ENCODE peak calls at places on chromosomes 16 and 17, in five cellular contexts. B is foreskin fibroblast, P is nephron progenitor cell, U is breast epithelium, C is left lung. F is an unnamed sample.

GRCh38 chr16:25060920-25061319 is 45.8 kb upstream of the ARHGAP17 start:
- DNase-seq in B (no peak), P (no peak), U (no peak), C (no peak), F (no peak)

GRCh38 chr17:79027925-79028491 is 4.0 kb downstream of the C1QTNF1 start:
- DNase-seq in B (peak), P (no peak), U (peak), C (no peak), F (peak)

GRCh38 chr17:45948498-45948880 is 50.6 kb upstream of the STH start:
- DNase-seq in B (no peak), P (no peak), U (peak), C (no peak), F (no peak)

GRCh38 chr17:44804301-44805061 is 25.6 kb downstream of the GJC1 start:
- DNase-seq in B (peak), P (no peak), U (no peak), C (no peak), F (no peak)

GRCh38 chr17:64608571-64608981 is 53.5 kb downstream of the SMURF2 start:
- DNase-seq in B (peak), P (no peak), U (no peak), C (no peak), F (no peak)

GRCh38 chr16:50932348-50932916 is 190.5 kb downstream of the CYLD start:
- DNase-seq in B (no peak), P (no peak), U (no peak), C (no peak), F (no peak)

GRCh38 chr16:21088646-21089538 is 61.8 kb downstream of the DNAH3 start:
- DNase-seq in B (peak), P (no peak), U (no peak), C (no peak), F (no peak)

GRCh38 chr16:49644143-49644460 is 211.8 kb downstream of the ZNF423 start:
- DNase-seq in B (peak), P (no peak), U (no peak), C (no peak), F (no peak)

GRCh38 chr16:75109732-75110243 is 6.8 kb downstream of the LDHD start:
- DNase-seq in B (no peak), P (no peak), U (no peak), C (no peak), F (no peak)

GRCh38 chr17:73667184-73667959 is 23.1 kb upstream of the SDK2 start:
- DNase-seq in B (no peak), P (no peak), U (no peak), C (no peak), F (no peak)

GRCh38 chr17:199195-199604 is 17.8 kb upstream of the DOC2B start:
- DNase-seq in B (peak), P (no peak), U (no peak), C (no peak), F (no peak)

GRCh38 chr16:89115216-89115949 is 21.7 kb downstream of the ACSF3 start:
- DNase-seq in B (no peak), P (no peak), U (no peak), C (peak), F (peak)

GRCh38 chr16:5925850-5926249 is 828.3 kb upstream of the EEF2KMT start:
- DNase-seq in B (no peak), P (no peak), U (no peak), C (no peak), F (no peak)

GRCh38 chr17:75757086-75757681 is 7.8 kb downstream of the GALK1 start:
- DNase-seq in B (no peak), P (no peak), U (no peak), C (no peak), F (no peak)

GRCh38 chr17:49352587-49353154 is 9.4 kb downstream of the ZNF652 start:
- DNase-seq in B (no peak), P (no peak), U (no peak), C (no peak), F (no peak)

GRCh38 chr17:51540151-51540550 is 279.8 kb downstream of the UTP18 start:
- DNase-seq in B (no peak), P (no peak), U (no peak), C (no peak), F (no peak)

DNA sequence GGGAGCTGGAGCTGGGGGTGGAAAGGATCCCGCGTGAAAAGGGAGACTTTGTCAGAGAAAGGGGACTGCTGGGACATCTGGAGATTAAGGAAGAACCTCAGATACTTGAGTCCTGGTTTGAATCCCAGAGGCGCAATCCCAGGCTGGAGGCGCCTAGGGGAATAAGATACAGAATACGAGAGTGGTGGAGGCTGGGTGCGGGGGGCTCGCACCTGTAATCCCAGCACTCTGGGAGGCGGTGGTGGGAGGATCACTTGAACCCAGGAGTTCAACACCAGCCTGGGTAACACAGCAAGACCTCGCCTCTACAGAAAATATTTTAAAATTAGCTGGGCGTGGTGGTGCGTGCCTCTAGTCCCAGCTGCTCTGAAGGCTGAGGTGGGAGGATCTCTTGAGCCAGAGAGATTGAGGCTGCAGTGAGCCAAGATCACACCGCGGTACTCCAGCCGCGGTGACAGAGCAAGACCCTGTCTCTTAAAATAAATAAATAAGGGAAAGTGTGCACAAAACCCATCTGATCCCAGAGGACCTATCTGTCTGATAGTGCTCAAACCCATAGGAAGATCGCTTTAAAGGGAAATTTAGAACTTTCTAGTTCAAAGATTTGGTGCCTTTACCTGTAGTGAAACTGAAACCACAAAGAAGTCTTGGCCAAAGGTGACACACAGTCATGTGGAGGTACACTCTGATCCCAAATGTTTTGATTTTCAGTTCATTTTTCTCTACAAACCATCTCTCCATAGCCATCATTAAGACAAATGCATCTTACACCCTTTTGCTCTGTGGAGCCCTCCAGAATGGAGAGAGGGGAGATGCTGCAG is 625 bp upstream of the SCRN2 start:
- DNase-seq in B (no peak), P (no peak), U (no peak), C (no peak), F (no peak)
- TF ChIP-seq CTCF in B (no peak), P (peak), U (peak), C (peak), F (no peak)

GRCh38 chr17:40974366-40974765 is 7.6 kb upstream of the KRT39 start:
- DNase-seq in B (no peak), P (no peak), U (no peak), C (no peak), F (no peak)
- TF ChIP-seq CTCF in B (no peak), P (no peak), U (no peak), C (no peak), F (no peak)

DNA sequence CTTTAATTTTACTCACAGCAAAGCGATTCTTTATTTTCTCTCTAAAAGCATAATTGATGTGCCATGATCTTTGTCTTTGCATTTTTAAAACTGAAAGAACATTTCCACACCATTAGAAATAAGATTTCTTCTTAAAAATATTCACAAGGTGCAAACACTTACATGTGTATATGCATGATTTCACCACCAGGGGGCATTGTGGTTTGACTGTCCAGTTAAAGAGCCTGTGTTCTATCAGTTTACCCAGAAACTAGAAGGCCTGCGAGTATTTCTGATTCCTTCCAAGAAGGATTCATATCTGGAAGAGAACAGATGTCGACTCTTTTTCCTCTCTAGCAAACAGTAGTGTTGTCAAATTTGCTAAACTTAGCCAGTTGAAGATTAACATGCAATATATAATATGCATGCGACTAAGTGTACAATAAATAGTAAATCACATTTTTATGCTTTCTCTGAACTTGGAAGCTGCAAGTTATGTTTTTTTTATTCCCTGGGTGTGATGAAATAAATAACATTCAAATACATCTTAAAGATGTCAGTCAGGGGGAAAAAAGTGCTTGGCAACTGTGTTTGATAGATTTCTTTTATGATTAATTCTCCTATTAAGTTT is 404.2 kb downstream of the WWOX start:
- DNase-seq in B (peak), P (peak), U (no peak), C (no peak), F (no peak)
- TF ChIP-seq CTCF in B (peak), P (peak), U (peak), C (peak), F (peak)

GRCh38 chr17:56881685-56882295 is 32.1 kb downstream of the TRIM25 start:
- DNase-seq in B (no peak), P (no peak), U (no peak), C (no peak), F (no peak)

GRCh38 chr17:56876766-56877179 is 37.1 kb downstream of the TRIM25 start:
- DNase-seq in B (no peak), P (no peak), U (no peak), C (no peak), F (no peak)

GRCh38 chr17:56880571-56880970 is 33.3 kb downstream of the TRIM25 start:
- DNase-seq in B (no peak), P (no peak), U (no peak), C (no peak), F (no peak)

GRCh38 chr17:56880133-56880532 is 33.7 kb downstream of the TRIM25 start:
- DNase-seq in B (no peak), P (no peak), U (no peak), C (no peak), F (no peak)

GRCh38 chr17:56879280-56879679 is 34.6 kb downstream of the TRIM25 start:
- DNase-seq in B (no peak), P (no peak), U (no peak), C (no peak), F (no peak)
- TF ChIP-seq CTCF in B (no peak), P (no peak), U (no peak), C (no peak), F (no peak)

GRCh38 chr16:87200637-87201036 is 116.6 kb downstream of the C16orf95 start:
- DNase-seq in B (no peak), P (no peak), U (no peak), C (no peak), F (no peak)

GRCh38 chr16:87198328-87198731 is 118.9 kb downstream of the C16orf95 start:
- DNase-seq in B (peak), P (no peak), U (no peak), C (no peak), F (no peak)

GRCh38 chr16:87199901-87200300 is 117.3 kb downstream of the C16orf95 start:
- DNase-seq in B (no peak), P (no peak), U (no peak), C (no peak), F (no peak)

GRCh38 chr16:87199379-87199778 is 117.8 kb downstream of the C16orf95 start:
- DNase-seq in B (no peak), P (no peak), U (no peak), C (no peak), F (no peak)

DNA sequence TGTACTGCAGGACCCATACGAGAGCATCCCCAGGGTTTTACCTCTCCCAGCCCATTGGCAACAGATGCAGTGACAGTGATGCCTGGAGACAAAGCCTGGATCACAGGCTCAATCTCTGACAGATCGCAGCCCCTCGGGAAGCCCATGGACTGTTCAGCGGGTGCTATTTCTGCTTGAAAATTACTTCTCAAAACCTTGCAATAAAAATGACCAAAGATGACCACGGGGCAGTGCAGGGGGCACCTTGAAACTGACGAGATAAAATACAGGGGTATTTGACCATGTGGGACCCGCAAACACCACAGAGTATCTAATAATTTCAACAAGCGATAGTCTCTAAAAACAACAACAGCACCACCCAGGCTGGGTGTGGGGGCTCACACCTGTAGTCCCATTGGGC is 118.3 kb downstream of the C16orf95 start:
- DNase-seq in B (no peak), P (no peak), U (no peak), C (no peak), F (no peak)
- TF ChIP-seq CTCF in B (no peak), P (no peak), U (no peak), C (no peak), F (no peak)

DNA sequence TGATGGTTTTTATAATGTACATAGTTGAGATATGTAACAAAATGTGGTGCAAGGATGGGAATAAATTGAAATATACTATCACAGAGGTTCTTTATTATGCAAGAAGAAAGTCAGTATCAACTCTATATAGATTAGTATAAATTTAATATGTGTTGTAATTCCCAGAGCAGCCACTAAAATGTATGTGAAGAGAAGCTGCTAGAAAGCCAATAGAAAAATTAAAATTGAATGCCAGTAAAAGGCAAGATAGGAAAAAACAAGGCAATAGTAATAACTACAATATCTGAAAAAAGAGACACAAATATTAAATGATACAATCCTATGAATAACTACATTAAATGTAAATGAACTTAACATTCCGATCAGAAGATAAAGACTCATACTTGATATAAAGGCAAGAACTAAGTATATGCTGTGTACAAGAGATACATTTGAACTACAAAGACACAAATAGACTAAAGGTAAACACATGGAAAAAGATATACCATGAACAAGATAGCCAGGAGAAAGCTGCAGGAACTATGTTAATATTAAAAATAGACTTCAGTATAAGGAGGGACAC is 92.0 kb downstream of the ABCA8 start:
- DNase-seq in B (no peak), P (no peak), U (no peak), C (no peak), F (no peak)
- TF ChIP-seq CTCF in B (no peak), P (no peak), U (no peak), C (no peak), F (no peak)